ENCODE peak calls at places on chromosomes 3 and 15, in four cellular contexts. Q, V, Z and X are unnamed samples.

GRCh38 chr3:63232764-63233396 is 45.2 kb upstream of the SYNPR start:
- DNase-seq in Q (no peak), Z (no peak), V (no peak), X (no peak)

GRCh38 chr15:71109890-71110289 is 5.4 kb upstream of the THSD4 start:
- DNase-seq in Q (no peak), V (no peak), Z (no peak), X (no peak)

GRCh38 chr15:87715252-87715651 is 541.3 kb downstream of the NTRK3 start:
- DNase-seq in Z (no peak), Q (no peak), V (no peak), X (no peak)

GRCh38 chr3:43093006-43093405 is 12.9 kb downstream of the POMGNT2 start:
- DNase-seq in V (no peak), Q (no peak), Z (peak), X (no peak)

GRCh38 chr3:71646971-71647370 is 63.4 kb upstream of the FOXP1 start:
- DNase-seq in Q (no peak), V (no peak), Z (no peak), X (no peak)

GRCh38 chr15:45641374-45641778 is 6.5 kb downstream of the SQOR start:
- DNase-seq in V (no peak), Z (no peak), Q (no peak), X (no peak)

GRCh38 chr15:49418811-49419210 is 4.2 kb upstream of the FGF7 start:
- DNase-seq in Q (no peak), V (no peak), Z (no peak), X (no peak)

GRCh38 chr3:51710631-51711351 is 3.9 kb downstream of the GRM2 start:
- DNase-seq in Q (no peak), Z (peak), V (no peak), X (peak)

GRCh38 chr15:73781038-73781925 is 28.1 kb upstream of the INSYN1 start:
- DNase-seq in Z (no peak), V (no peak), Q (peak), X (no peak)

GRCh38 chr3:14774431-14774830 is 44.3 kb upstream of the FGD5 start:
- DNase-seq in Q (no peak), V (no peak), Z (no peak), X (peak)

GRCh38 chr3:42032693-42033349 is 58.3 kb upstream of the TRAK1 start:
- DNase-seq in Q (no peak), Z (peak), V (no peak), X (no peak)

GRCh38 chr15:76339302-76340197 is 3.0 kb downstream of the ISL2 start:
- DNase-seq in Q (no peak), V (no peak), Z (peak), X (peak)

GRCh38 chr3:101158374-101158773 is 162.0 kb downstream of the IMPG2 start:
- DNase-seq in V (no peak), Z (no peak), Q (no peak), X (no peak)

GRCh38 chr3:99384596-99384995 is 253.8 kb upstream of the COL8A1 start:
- DNase-seq in Z (no peak), V (no peak), Q (no peak), X (no peak)

GRCh38 chr3:79473993-79474392 is 293.8 kb downstream of the ROBO1 start:
- DNase-seq in V (no peak), Q (no peak), Z (no peak), X (no peak)

GRCh38 chr3:172153335-172153861 is 114.0 kb downstream of the FNDC3B start:
- DNase-seq in Q (no peak), V (no peak), Z (no peak), X (no peak)

GRCh38 chr3:72487946-72488735 is 360.1 kb downstream of the SHQ1 start:
- DNase-seq in Q (no peak), Z (no peak), V (no peak), X (no peak)

GRCh38 chr15:85312925-85313324 is 67.5 kb upstream of the AKAP13 start:
- DNase-seq in Z (no peak), Q (no peak), V (no peak), X (no peak)

GRCh38 chr3:16842710-16843270 is 42.0 kb upstream of the PLCL2 start:
- DNase-seq in Z (no peak), V (no peak), Q (no peak), X (no peak)

GRCh38 chr15:70234256-70234965 is 136.7 kb upstream of the TLE3 start:
- DNase-seq in Q (no peak), Z (no peak), V (no peak), X (no peak)

GRCh38 chr3:134353831-134354611 is 20.2 kb downstream of the AMOTL2 start:
- DNase-seq in Q (no peak), Z (no peak), V (no peak), X (no peak)

GRCh38 chr15:51371271-51371670 is 29.8 kb downstream of the GLDN start:
- DNase-seq in Z (no peak), V (no peak), Q (no peak), X (no peak)

GRCh38 chr3:95923496-95924210 is 890.7 kb upstream of the EPHA6 start:
- DNase-seq in Q (no peak), Z (no peak), V (no peak), X (no peak)

GRCh38 chr15:77846360-77846759 is 213.6 kb upstream of the LINGO1 start:
- DNase-seq in Q (no peak), V (no peak), Z (no peak), X (no peak)

GRCh38 chr3:196894557-196895295 is 27.0 kb downstream of the SENP5 start:
- DNase-seq in V (no peak), Z (no peak), Q (no peak), X (no peak)

GRCh38 chr3:52530918-52531635 is 2.6 kb downstream of the NT5DC2 start:
- DNase-seq in Z (no peak), Q (no peak), V (no peak), X (no peak)

GRCh38 chr3:58236527-58237237 is 910 bp upstream of the ABHD6 start:
- DNase-seq in V (no peak), Q (peak), Z (no peak), X (peak)

GRCh38 chr3:69761896-69762789 is 22.9 kb downstream of the MITF start:
- DNase-seq in Q (no peak), V (no peak), Z (no peak), X (no peak)

GRCh38 chr3:171313702-171314101 is 146.5 kb downstream of the TNIK start:
- DNase-seq in Q (no peak), V (no peak), Z (no peak), X (no peak)

GRCh38 chr15:77839431-77839830 is 206.7 kb upstream of the LINGO1 start:
- DNase-seq in V (no peak), Q (no peak), Z (no peak), X (no peak)

GRCh38 chr15:43514241-43515057 is 3.0 kb upstream of the MAP1A start:
- DNase-seq in Z (peak), Q (peak), V (no peak), X (peak)

GRCh38 chr3:96813134-96813819 is 1.1 kb upstream of the EPHA6 start:
- DNase-seq in V (peak), Z (peak), Q (no peak), X (peak)

GRCh38 chr3:4343258-4343657 is 40.1 kb downstream of the SETMAR start:
- DNase-seq in Q (no peak), Z (no peak), V (no peak), X (no peak)

GRCh38 chr3:9224490-9224889 is 25.0 kb downstream of the SRGAP3 start:
- DNase-seq in V (no peak), Q (no peak), Z (no peak), X (no peak)

GRCh38 chr3:37136067-37136466 is 38.3 kb downstream of the LRRFIP2 start:
- DNase-seq in Q (no peak), V (no peak), Z (no peak), X (no peak)

GRCh38 chr3:44674211-44674610 is 25.7 kb downstream of the ZNF35 start:
- DNase-seq in Z (no peak), V (no peak), Q (no peak), X (no peak)

GRCh38 chr3:73536952-73537351 is 87.8 kb downstream of the PDZRN3 start:
- DNase-seq in V (no peak), Z (no peak), Q (no peak), X (no peak)

GRCh38 chr3:112508860-112509259 is 9.6 kb upstream of the BTLA start:
- DNase-seq in Z (no peak), V (no peak), Q (no peak), X (no peak)

GRCh38 chr3:112519424-112520001 is 20.2 kb upstream of the BTLA start:
- DNase-seq in Z (peak), V (no peak), Q (peak), X (no peak)

GRCh38 chr3:112512320-112512719 is 13.0 kb upstream of the BTLA start:
- DNase-seq in V (no peak), Z (no peak), Q (no peak), X (no peak)

DNA sequence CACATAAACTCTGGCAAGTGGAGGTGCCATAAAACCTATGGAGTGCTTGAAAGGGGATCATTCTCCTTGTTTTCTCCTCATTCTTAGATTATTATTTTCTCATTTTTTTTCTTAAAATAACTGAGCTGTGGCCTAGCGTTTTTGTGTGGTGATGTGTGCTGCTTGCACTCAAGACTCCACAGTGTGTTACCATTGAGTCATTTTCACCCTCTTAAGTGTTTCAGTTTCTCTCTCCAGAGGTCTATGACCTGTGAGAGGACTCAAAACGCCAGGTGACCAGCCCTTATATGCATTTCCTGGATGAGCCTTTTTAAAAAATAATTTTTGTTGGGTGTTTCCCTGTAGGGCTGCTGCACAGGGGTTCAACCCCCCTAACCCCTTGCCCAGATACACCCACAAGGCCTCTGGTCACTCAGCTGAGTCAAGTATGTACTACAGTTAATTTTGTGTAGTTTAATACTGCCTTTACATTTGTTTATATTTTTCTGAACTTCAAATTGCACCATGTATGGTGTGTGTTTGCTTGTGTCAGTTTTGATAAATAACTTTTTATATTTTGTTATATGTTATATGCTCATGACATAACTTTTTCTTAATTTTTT is 15.4 kb upstream of the BTLA start:
- DNase-seq in Z (no peak), V (no peak), Q (no peak), X (no peak)
- TF ChIP-seq TEAD4 in Z (no peak), V (no peak), Q (no peak), X (no peak)

GRCh38 chr3:146594843-146595482 is 10.2 kb downstream of the PLSCR5 start:
- DNase-seq in Z (no peak), V (no peak), Q (no peak), X (no peak)
- TF ChIP-seq TEAD4 in Z (no peak), V (no peak), Q (no peak), X (no peak)

GRCh38 chr3:143843607-143844006 is 4.7 kb downstream of the SLC9A9 start:
- DNase-seq in V (no peak), Z (no peak), Q (no peak), X (no peak)

GRCh38 chr3:143835312-143835711 is 13.0 kb downstream of the SLC9A9 start:
- DNase-seq in V (no peak), Z (no peak), Q (no peak), X (no peak)

GRCh38 chr3:143840636-143841035 is 7.6 kb downstream of the SLC9A9 start:
- DNase-seq in V (no peak), Z (no peak), Q (no peak), X (no peak)

DNA sequence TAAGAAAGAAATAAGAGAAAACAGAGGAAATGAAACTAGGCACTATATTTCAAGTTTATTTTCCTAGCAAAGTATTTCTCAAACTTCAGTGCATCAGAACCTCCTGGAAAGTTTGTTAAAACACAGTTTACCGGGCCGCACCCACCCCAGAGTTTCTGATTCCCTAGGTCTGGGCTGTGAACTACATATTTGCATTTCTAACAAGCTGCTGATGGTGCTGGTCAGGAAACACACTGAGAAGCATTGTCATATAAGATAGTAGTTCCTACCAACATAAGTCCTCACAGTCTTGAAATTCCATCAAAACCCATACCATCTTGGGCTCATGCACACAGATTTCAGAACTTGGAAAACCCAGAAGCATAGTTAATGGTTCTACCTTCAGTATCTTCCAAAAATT is 8.3 kb downstream of the SLC9A9 start:
- DNase-seq in Z (no peak), V (no peak), Q (no peak), X (no peak)
- TF ChIP-seq TEAD4 in Z (no peak), V (no peak), Q (no peak), X (no peak)

DNA sequence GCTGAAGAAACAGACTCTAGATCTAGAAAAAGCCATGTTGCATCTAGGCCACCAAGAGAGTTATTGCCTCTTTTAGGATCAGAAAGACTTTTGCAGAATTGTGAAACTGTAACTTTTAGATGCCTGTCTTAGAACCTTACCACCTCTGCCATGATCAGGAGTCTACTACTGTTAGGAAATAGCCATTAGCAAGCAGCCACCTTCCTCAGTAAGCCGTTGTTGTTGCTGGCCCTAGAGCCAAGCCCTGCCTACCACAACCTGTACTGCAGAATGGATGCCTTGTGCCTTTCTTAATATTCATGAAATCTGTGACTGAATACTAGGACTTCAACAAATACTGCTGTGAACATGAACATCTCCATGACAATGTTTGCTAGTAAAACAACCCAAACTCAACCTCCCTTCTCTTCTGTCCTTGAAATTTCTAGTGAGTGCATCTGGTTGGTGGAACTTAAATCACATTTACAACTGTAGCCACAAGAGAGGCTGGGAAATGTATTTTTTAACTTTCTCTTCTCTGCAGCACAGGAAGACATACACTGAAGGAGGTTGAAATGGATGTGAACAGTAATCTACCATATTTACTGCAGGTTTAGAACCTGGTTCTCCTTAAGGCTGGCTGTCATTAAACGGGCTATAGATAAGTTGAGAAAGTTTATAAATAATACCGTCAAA is 20.7 kb downstream of the RASA2 start:
- DNase-seq in V (no peak), Q (no peak), Z (no peak), X (no peak)
- TF ChIP-seq TEAD4 in V (no peak), Q (no peak), Z (no peak), X (no peak)

GRCh38 chr3:116302087-116302747 is 143.1 kb downstream of the LSAMP start:
- DNase-seq in Z (no peak), Q (no peak), V (no peak), X (no peak)
- TF ChIP-seq TEAD4 in Z (peak), Q (no peak), V (no peak), X (no peak)